ENCODE peak calls at places on chromosomes 11 and 22, in eight cellular contexts. One of them, this sample, is unnamed.

GRCh38 chr11:109668973-109669634 is 247.1 kb downstream of the C11orf87 start:
- DNase-seq in cardiac muscle cell: no peak
- DNase-seq in naive thymus-derived CD4-positive, alpha-beta T cell: no peak
- DNase-seq in uterus: no peak
- DNase-seq in IMR-90: peak; percentile 1
- DNase-seq in PC-3: no peak
- DNase-seq in ovary: no peak
- DNase-seq in CD8-positive, alpha-beta memory T cell: no peak
- DNase-seq in this sample: no peak

GRCh38 chr11:74611369-74611861 is 19.0 kb downstream of the POLD3 start:
- DNase-seq in cardiac muscle cell: peak; percentile 18
- DNase-seq in naive thymus-derived CD4-positive, alpha-beta T cell: no peak
- DNase-seq in uterus: no peak
- DNase-seq in IMR-90: peak; percentile 87
- DNase-seq in PC-3: peak; percentile 68
- DNase-seq in ovary: no peak
- DNase-seq in CD8-positive, alpha-beta memory T cell: no peak
- DNase-seq in this sample: no peak

GRCh38 chr11:95230054-95231034 is 658 bp downstream of the SESN3 start:
- DNase-seq in cardiac muscle cell: peak; percentile 53
- DNase-seq in naive thymus-derived CD4-positive, alpha-beta T cell: peak; percentile 24
- DNase-seq in uterus: peak; percentile 17
- DNase-seq in IMR-90: no peak
- DNase-seq in PC-3: no peak
- DNase-seq in ovary: peak; percentile 59
- DNase-seq in CD8-positive, alpha-beta memory T cell: peak; percentile 33
- DNase-seq in this sample: no peak

GRCh38 chr11:129061466-129062194 is 119.0 kb upstream of the TP53AIP1 start:
- DNase-seq in cardiac muscle cell: no peak
- DNase-seq in naive thymus-derived CD4-positive, alpha-beta T cell: no peak
- DNase-seq in uterus: no peak
- DNase-seq in IMR-90: peak; percentile 50
- DNase-seq in PC-3: peak; percentile 95
- DNase-seq in ovary: no peak
- DNase-seq in CD8-positive, alpha-beta memory T cell: no peak
- DNase-seq in this sample: no peak

GRCh38 chr22:33842006-33842354 is 78.3 kb downstream of the LARGE1 start:
- DNase-seq in cardiac muscle cell: no peak
- DNase-seq in naive thymus-derived CD4-positive, alpha-beta T cell: no peak
- DNase-seq in uterus: no peak
- DNase-seq in IMR-90: no peak
- DNase-seq in PC-3: no peak
- DNase-seq in ovary: no peak
- DNase-seq in CD8-positive, alpha-beta memory T cell: no peak
- DNase-seq in this sample: no peak

GRCh38 chr11:29320196-29320595 is 696.6 kb downstream of the KCNA4 start:
- DNase-seq in cardiac muscle cell: no peak
- DNase-seq in naive thymus-derived CD4-positive, alpha-beta T cell: no peak
- DNase-seq in uterus: no peak
- DNase-seq in IMR-90: no peak
- DNase-seq in PC-3: no peak
- DNase-seq in ovary: no peak
- DNase-seq in CD8-positive, alpha-beta memory T cell: no peak
- DNase-seq in this sample: no peak

GRCh38 chr11:96228472-96228871 is 114.5 kb downstream of the MAML2 start:
- DNase-seq in cardiac muscle cell: no peak
- DNase-seq in naive thymus-derived CD4-positive, alpha-beta T cell: no peak
- DNase-seq in uterus: peak; percentile 67
- DNase-seq in IMR-90: peak; percentile 96
- DNase-seq in PC-3: peak; percentile 98
- DNase-seq in ovary: peak; percentile 83
- DNase-seq in CD8-positive, alpha-beta memory T cell: no peak
- DNase-seq in this sample: peak; percentile 65

GRCh38 chr22:23756891-23757290 is 2.7 kb upstream of the VPREB3 start:
- DNase-seq in cardiac muscle cell: no peak
- DNase-seq in naive thymus-derived CD4-positive, alpha-beta T cell: no peak
- DNase-seq in uterus: no peak
- DNase-seq in IMR-90: no peak
- DNase-seq in PC-3: no peak
- DNase-seq in ovary: no peak
- DNase-seq in CD8-positive, alpha-beta memory T cell: no peak
- DNase-seq in this sample: no peak

GRCh38 chr11:65660038-65660437 is 2.7 kb downstream of the RELA start:
- DNase-seq in cardiac muscle cell: no peak
- DNase-seq in naive thymus-derived CD4-positive, alpha-beta T cell: no peak
- DNase-seq in uterus: no peak
- DNase-seq in IMR-90: no peak
- DNase-seq in PC-3: no peak
- DNase-seq in ovary: no peak
- DNase-seq in CD8-positive, alpha-beta memory T cell: no peak
- DNase-seq in this sample: no peak

GRCh38 chr11:134647066-134647746 is 235.2 kb upstream of the B3GAT1 start:
- DNase-seq in cardiac muscle cell: no peak
- DNase-seq in naive thymus-derived CD4-positive, alpha-beta T cell: no peak
- DNase-seq in uterus: no peak
- DNase-seq in IMR-90: no peak
- DNase-seq in PC-3: no peak
- DNase-seq in ovary: no peak
- DNase-seq in CD8-positive, alpha-beta memory T cell: no peak
- DNase-seq in this sample: no peak

GRCh38 chr11:124796312-124796711 is 3.9 kb downstream of the MSANTD2 start:
- DNase-seq in cardiac muscle cell: no peak
- DNase-seq in naive thymus-derived CD4-positive, alpha-beta T cell: no peak
- DNase-seq in uterus: no peak
- DNase-seq in IMR-90: no peak
- DNase-seq in PC-3: no peak
- DNase-seq in ovary: no peak
- DNase-seq in CD8-positive, alpha-beta memory T cell: no peak
- DNase-seq in this sample: no peak

GRCh38 chr22:35076648-35077047 is 10.7 kb downstream of the ISX start:
- DNase-seq in cardiac muscle cell: no peak
- DNase-seq in naive thymus-derived CD4-positive, alpha-beta T cell: no peak
- DNase-seq in uterus: no peak
- DNase-seq in IMR-90: no peak
- DNase-seq in PC-3: no peak
- DNase-seq in ovary: no peak
- DNase-seq in CD8-positive, alpha-beta memory T cell: no peak
- DNase-seq in this sample: no peak

GRCh38 chr11:1437500-1437899 is 47.8 kb downstream of the BRSK2 start:
- DNase-seq in cardiac muscle cell: peak; percentile 89
- DNase-seq in naive thymus-derived CD4-positive, alpha-beta T cell: no peak
- DNase-seq in uterus: no peak
- DNase-seq in IMR-90: peak; percentile 42
- DNase-seq in PC-3: no peak
- DNase-seq in ovary: peak; percentile 78
- DNase-seq in CD8-positive, alpha-beta memory T cell: no peak
- DNase-seq in this sample: peak; percentile 68

GRCh38 chr11:33264926-33265325 is 7.7 kb downstream of the HIPK3 start:
- DNase-seq in cardiac muscle cell: no peak
- DNase-seq in naive thymus-derived CD4-positive, alpha-beta T cell: no peak
- DNase-seq in uterus: no peak
- DNase-seq in IMR-90: no peak
- DNase-seq in PC-3: no peak
- DNase-seq in ovary: no peak
- DNase-seq in CD8-positive, alpha-beta memory T cell: no peak
- DNase-seq in this sample: no peak

GRCh38 chr11:36376888-36377758 is 81.0 kb downstream of the PRR5L start:
- DNase-seq in cardiac muscle cell: peak; percentile 43
- DNase-seq in naive thymus-derived CD4-positive, alpha-beta T cell: no peak
- DNase-seq in uterus: peak; percentile 31
- DNase-seq in IMR-90: peak; percentile 28
- DNase-seq in PC-3: no peak
- DNase-seq in ovary: peak; percentile 78
- DNase-seq in CD8-positive, alpha-beta memory T cell: peak; percentile 2
- DNase-seq in this sample: peak; percentile 52

GRCh38 chr11:61328351-61328750 is 4.6 kb downstream of the DDB1 start:
- DNase-seq in cardiac muscle cell: no peak
- DNase-seq in naive thymus-derived CD4-positive, alpha-beta T cell: no peak
- DNase-seq in uterus: no peak
- DNase-seq in IMR-90: no peak
- DNase-seq in PC-3: no peak
- DNase-seq in ovary: no peak
- DNase-seq in CD8-positive, alpha-beta memory T cell: no peak
- DNase-seq in this sample: no peak

GRCh38 chr11:32830413-32830738 is 649 bp downstream of the PRRG4 start:
- DNase-seq in cardiac muscle cell: no peak
- DNase-seq in naive thymus-derived CD4-positive, alpha-beta T cell: no peak
- DNase-seq in uterus: no peak
- DNase-seq in IMR-90: no peak
- DNase-seq in PC-3: peak; percentile 69
- DNase-seq in ovary: no peak
- DNase-seq in CD8-positive, alpha-beta memory T cell: no peak
- DNase-seq in this sample: no peak

GRCh38 chr11:101444164-101444563 is 139.6 kb downstream of the TRPC6 start:
- DNase-seq in cardiac muscle cell: peak; percentile 57
- DNase-seq in naive thymus-derived CD4-positive, alpha-beta T cell: no peak
- DNase-seq in uterus: no peak
- DNase-seq in IMR-90: no peak
- DNase-seq in PC-3: peak; percentile 46
- DNase-seq in ovary: no peak
- DNase-seq in CD8-positive, alpha-beta memory T cell: no peak
- DNase-seq in this sample: no peak

DNA sequence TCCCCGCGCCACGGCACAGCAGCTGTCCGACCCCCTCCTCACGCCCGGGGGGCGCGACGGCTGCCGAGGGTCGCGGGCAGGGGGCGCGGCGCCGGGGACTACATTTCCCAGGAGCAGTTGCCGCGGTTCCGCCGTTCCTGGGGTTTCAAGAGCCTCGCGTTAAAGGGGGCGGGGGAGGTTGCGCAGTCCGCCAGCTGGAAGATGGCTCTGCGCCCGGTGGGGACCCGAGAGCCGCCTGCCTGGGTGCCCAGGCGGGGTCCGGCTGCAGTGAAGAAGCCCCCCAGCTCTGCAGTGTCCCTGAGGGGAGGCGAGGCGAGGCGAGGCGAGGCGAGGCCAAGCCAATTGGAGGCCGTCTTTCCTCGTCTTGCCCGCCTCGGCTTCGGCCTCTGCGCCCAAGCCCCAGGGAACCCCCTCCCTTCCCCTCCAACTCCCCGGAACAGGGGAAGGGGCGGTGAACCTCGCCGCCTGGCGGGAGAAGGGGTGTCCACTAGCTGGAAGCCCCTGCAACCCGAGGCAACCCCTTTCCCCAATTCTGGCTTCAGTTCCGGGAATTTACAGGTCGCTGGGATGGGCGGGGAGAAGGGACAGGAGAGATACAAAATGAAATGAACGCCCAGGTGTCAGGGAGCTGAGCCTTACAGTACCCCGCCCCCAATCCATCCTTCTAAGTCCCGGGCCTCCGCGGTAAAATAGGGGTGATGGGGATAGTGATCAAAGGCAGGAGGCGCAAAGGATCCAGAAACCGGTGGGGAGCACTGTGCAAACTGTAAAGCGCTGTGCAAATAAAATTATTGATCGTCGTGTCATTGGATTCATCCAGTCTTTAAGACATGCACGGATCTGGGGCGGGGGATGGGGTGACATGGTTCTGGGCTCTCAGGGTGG is 5.2 kb upstream of the GCAT start:
- DNase-seq in cardiac muscle cell: peak; percentile 83
- DNase-seq in naive thymus-derived CD4-positive, alpha-beta T cell: no peak
- DNase-seq in uterus: peak; percentile 59
- DNase-seq in IMR-90: peak; percentile 39
- DNase-seq in PC-3: peak; percentile 30
- DNase-seq in ovary: peak; percentile 81
- DNase-seq in CD8-positive, alpha-beta memory T cell: no peak
- DNase-seq in this sample: peak; percentile 70
- H3K4me1 ChIP-seq in cardiac muscle cell: peaks cover 11% of the 10 kb centered on the region
- H3K4me1 ChIP-seq in naive thymus-derived CD4-positive, alpha-beta T cell: peaks cover 32% of the 10 kb centered on the region
- H3K4me1 ChIP-seq in uterus: no peaks in the 10 kb centered on the region
- H3K4me1 ChIP-seq in IMR-90: peaks cover 12% of the 10 kb centered on the region
- H3K4me1 ChIP-seq in PC-3: peaks cover 12% of the 10 kb centered on the region
- H3K4me1 ChIP-seq in ovary: peaks cover 6% of the 10 kb centered on the region
- H3K4me1 ChIP-seq in CD8-positive, alpha-beta memory T cell: peaks cover 34% of the 10 kb centered on the region
- H3K4me1 ChIP-seq in this sample: peaks cover 51% of the 10 kb centered on the region

DNA sequence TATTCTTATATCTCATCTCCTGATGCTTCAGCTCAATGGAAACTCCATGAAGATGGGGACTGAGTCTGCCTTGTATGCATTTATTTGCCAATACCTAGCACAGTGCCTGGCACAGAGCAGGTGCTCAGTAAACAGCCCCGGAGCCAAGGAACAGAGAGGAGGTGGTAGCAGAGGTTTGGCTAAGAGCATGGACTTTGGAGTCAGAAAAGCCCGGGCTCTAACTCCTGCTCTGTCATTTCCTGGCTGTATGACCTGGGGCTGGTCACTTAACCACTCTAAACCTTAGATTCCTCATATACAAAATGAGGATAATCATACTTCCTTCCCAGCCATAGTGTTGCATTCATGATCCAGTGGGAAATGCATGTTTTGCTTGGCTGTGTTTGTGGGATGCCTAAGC is 36.6 kb downstream of the TP53I11 start:
- DNase-seq in cardiac muscle cell: no peak
- DNase-seq in naive thymus-derived CD4-positive, alpha-beta T cell: no peak
- DNase-seq in uterus: no peak
- DNase-seq in IMR-90: no peak
- DNase-seq in PC-3: no peak
- DNase-seq in ovary: no peak
- DNase-seq in CD8-positive, alpha-beta memory T cell: no peak
- DNase-seq in this sample: no peak
- H3K27me3 ChIP-seq in cardiac muscle cell: no peaks in the 10 kb centered on the region
- H3K27me3 ChIP-seq in naive thymus-derived CD4-positive, alpha-beta T cell: no peaks in the 10 kb centered on the region
- H3K27me3 ChIP-seq in uterus: no peaks in the 10 kb centered on the region
- H3K27me3 ChIP-seq in IMR-90: peaks cover 14% of the 10 kb centered on the region
- H3K27me3 ChIP-seq in PC-3: peaks cover 8% of the 10 kb centered on the region
- H3K27me3 ChIP-seq in ovary: no peaks in the 10 kb centered on the region
- H3K27me3 ChIP-seq in CD8-positive, alpha-beta memory T cell: no peaks in the 10 kb centered on the region
- H3K27me3 ChIP-seq in this sample: no peaks in the 10 kb centered on the region

GRCh38 chr11:83711035-83711630 is 425.0 kb upstream of the CCDC90B start:
- DNase-seq in cardiac muscle cell: no peak
- DNase-seq in naive thymus-derived CD4-positive, alpha-beta T cell: no peak
- DNase-seq in uterus: no peak
- DNase-seq in IMR-90: peak; percentile 15
- DNase-seq in PC-3: no peak
- DNase-seq in ovary: no peak
- DNase-seq in CD8-positive, alpha-beta memory T cell: no peak
- DNase-seq in this sample: no peak
- H3K4me1 ChIP-seq in cardiac muscle cell: no peaks in the 10 kb centered on the region
- H3K4me1 ChIP-seq in naive thymus-derived CD4-positive, alpha-beta T cell: no peaks in the 10 kb centered on the region
- H3K4me1 ChIP-seq in uterus: no peaks in the 10 kb centered on the region
- H3K4me1 ChIP-seq in IMR-90: no peaks in the 10 kb centered on the region
- H3K4me1 ChIP-seq in PC-3: no peaks in the 10 kb centered on the region
- H3K4me1 ChIP-seq in ovary: no peaks in the 10 kb centered on the region
- H3K4me1 ChIP-seq in CD8-positive, alpha-beta memory T cell: no peaks in the 10 kb centered on the region
- H3K4me1 ChIP-seq in this sample: peaks cover 3% of the 10 kb centered on the region

DNA sequence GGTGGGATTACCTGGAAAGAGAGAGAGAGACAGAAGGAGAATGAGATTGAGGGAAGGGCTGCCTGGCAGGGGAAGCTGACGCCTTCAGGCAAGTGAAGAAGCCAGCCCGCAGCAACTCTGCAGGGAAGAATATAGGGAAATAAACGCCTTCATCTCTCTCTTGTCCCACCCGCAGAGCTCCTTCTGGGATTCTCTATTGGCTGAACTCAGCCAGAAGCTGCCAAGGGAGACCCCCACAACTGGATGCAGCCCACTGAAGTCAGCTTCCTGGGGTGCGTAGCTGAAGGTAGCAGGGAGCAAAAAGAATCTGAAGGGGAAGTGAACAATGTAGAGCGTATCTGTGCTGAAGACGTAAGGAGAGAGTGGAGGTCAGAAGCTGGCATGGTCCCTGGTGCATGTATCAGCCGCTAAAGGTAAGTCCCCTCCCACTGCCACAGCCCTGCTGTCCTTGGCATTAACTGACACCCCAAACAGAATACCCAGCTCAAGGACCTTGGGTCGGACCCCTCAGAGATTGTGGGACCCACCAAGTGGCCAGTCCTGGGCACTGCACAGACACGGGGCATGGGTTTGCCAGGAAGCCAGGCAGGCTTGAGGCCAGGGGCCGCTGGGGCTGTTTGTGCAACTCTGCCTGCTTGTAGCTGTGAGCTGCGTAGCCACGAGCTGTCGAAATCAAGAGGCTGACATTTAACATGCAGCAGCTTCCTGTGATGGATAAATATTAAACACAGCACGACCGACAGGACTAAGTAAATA is 469.9 kb downstream of the MN1 start:
- DNase-seq in cardiac muscle cell: peak; percentile 66
- DNase-seq in naive thymus-derived CD4-positive, alpha-beta T cell: no peak
- DNase-seq in uterus: no peak
- DNase-seq in IMR-90: peak; percentile 27
- DNase-seq in PC-3: peak; percentile 4
- DNase-seq in ovary: peak; percentile 67
- DNase-seq in CD8-positive, alpha-beta memory T cell: no peak
- DNase-seq in this sample: peak; percentile 46
- H3K27me3 ChIP-seq in cardiac muscle cell: peaks cover 15% of the 10 kb centered on the region
- H3K27me3 ChIP-seq in naive thymus-derived CD4-positive, alpha-beta T cell: no peaks in the 10 kb centered on the region
- H3K27me3 ChIP-seq in uterus: no peaks in the 10 kb centered on the region
- H3K27me3 ChIP-seq in IMR-90: peaks cover 38% of the 10 kb centered on the region
- H3K27me3 ChIP-seq in PC-3: peaks cover 5% of the 10 kb centered on the region
- H3K27me3 ChIP-seq in ovary: no peaks in the 10 kb centered on the region
- H3K27me3 ChIP-seq in CD8-positive, alpha-beta memory T cell: no peaks in the 10 kb centered on the region
- H3K27me3 ChIP-seq in this sample: peaks cover 91% of the 10 kb centered on the region